ENCODE peak calls at places on chromosomes 4 and X, in eight cellular contexts. S is spleen; Z is activated T-helper 1 cell treated with anti-CD3 and anti-CD28 coated beads, Interleukin-2, amount 50 U/mL, for 16 hours; T is naive thymus-derived CD8-positive, alpha-beta T cell; O is endothelial cell of umbilical vein; A is lung; V is C1 segment of cervical spinal cord; F is astrocyte. D is an unnamed sample.

GRCh38 chr4:95541094-95541493 is 7.7 kb downstream of the UNC5C start:
- DNase-seq in S (no peak), Z (no peak), T (no peak), O (no peak), A (no peak), V (no peak), F (no peak), D (no peak)

GRCh38 chrX:19839770-19840254 is 47.6 kb downstream of the SH3KBP1 start:
- DNase-seq in S (no peak), Z (no peak), T (peak; percentile 51), O (no peak), A (no peak), V (no peak), F (peak; percentile 20), D (no peak)

GRCh38 chr4:182862166-182862875 is 54.9 kb downstream of the DCTD start:
- DNase-seq in S (peak; percentile 55), Z (no peak), T (no peak), O (no peak), A (no peak), V (no peak), F (no peak), D (no peak)

GRCh38 chrX:71619193-71619592 is 882 bp upstream of the CXCR3 start:
- DNase-seq in S (no peak), Z (no peak), T (no peak), O (no peak), A (no peak), V (no peak), F (peak; percentile 25), D (no peak)

GRCh38 chr4:189232274-189232673 is 708.4 kb upstream of the FRG1 start:
- DNase-seq in S (no peak), Z (no peak), T (no peak), O (no peak), A (no peak), V (no peak), F (no peak), D (no peak)

GRCh38 chr4:164531336-164531735 is 222.6 kb upstream of the SMIM31 start:
- DNase-seq in S (no peak), Z (no peak), T (no peak), O (no peak), A (no peak), V (no peak), F (no peak), D (no peak)

GRCh38 chr4:80045831-80046230 is 27.2 kb downstream of the ANTXR2 start:
- DNase-seq in S (no peak), Z (no peak), T (no peak), O (peak; percentile 53), A (no peak), V (no peak), F (peak; percentile 48), D (no peak)

GRCh38 chr4:95614684-95615205 is 66.0 kb upstream of the UNC5C start:
- DNase-seq in S (no peak), Z (no peak), T (no peak), O (no peak), A (no peak), V (no peak), F (no peak), D (no peak)

GRCh38 chr4:134470544-134470943 is 269.0 kb upstream of the PABPC4L start:
- DNase-seq in S (no peak), Z (no peak), T (no peak), O (peak; percentile 63), A (no peak), V (no peak), F (no peak), D (peak; percentile 48)

GRCh38 chr4:7199771-7200441 is 7.6 kb downstream of the SORCS2 start:
- DNase-seq in S (no peak), Z (no peak), T (no peak), O (no peak), A (no peak), V (no peak), F (no peak), D (no peak)

GRCh38 chr4:3276961-3277360 is 15.9 kb upstream of the RGS12 start:
- DNase-seq in S (no peak), Z (no peak), T (no peak), O (no peak), A (no peak), V (peak; percentile 45), F (peak; percentile 75), D (no peak)

GRCh38 chr4:146342600-146343192 is 128.4 kb downstream of the REELD1 start:
- DNase-seq in S (no peak), Z (no peak), T (peak; percentile 39), O (peak; percentile 70), A (no peak), V (no peak), F (peak; percentile 13), D (peak; percentile 51)

GRCh38 chr4:144645621-144646522 is at the start of gene HHIP:
- DNase-seq in S (no peak), Z (no peak), T (peak; percentile 33), O (peak; percentile 88), A (peak; percentile 49), V (peak; percentile 82), F (peak; percentile 63), D (peak; percentile 69)

GRCh38 chr4:139736257-139736626 is 70.6 kb downstream of the MGST2 start:
- DNase-seq in S (no peak), Z (no peak), T (no peak), O (peak; percentile 13), A (no peak), V (no peak), F (no peak), D (peak; percentile 41)

GRCh38 chr4:917466-917865 is 14.7 kb downstream of the GAK start:
- DNase-seq in S (peak; percentile 13), Z (no peak), T (no peak), O (no peak), A (no peak), V (no peak), F (no peak), D (no peak)

GRCh38 chr4:111662496-111662895 is 482.8 kb upstream of the FAM241A start:
- DNase-seq in S (no peak), Z (no peak), T (no peak), O (no peak), A (no peak), V (no peak), F (no peak), D (no peak)

GRCh38 chr4:144701683-144702233 is 55.8 kb downstream of the HHIP start:
- DNase-seq in S (no peak), Z (no peak), T (no peak), O (peak; percentile 53), A (no peak), V (no peak), F (peak; percentile 26), D (no peak)

GRCh38 chr4:141410839-141411238 is 190.1 kb downstream of the ZNF330 start:
- DNase-seq in S (no peak), Z (no peak), T (no peak), O (no peak), A (no peak), V (no peak), F (no peak), D (no peak)

GRCh38 chr4:166896254-166896653 is 338.0 kb downstream of the SPOCK3 start:
- DNase-seq in S (no peak), Z (no peak), T (no peak), O (no peak), A (no peak), V (no peak), F (no peak), D (no peak)

GRCh38 chr4:4766570-4766969 is 92.9 kb upstream of the MSX1 start:
- DNase-seq in S (no peak), Z (no peak), T (no peak), O (no peak), A (no peak), V (no peak), F (no peak), D (no peak)

GRCh38 chr4:137981277-137981676 is 260.9 kb downstream of the SLC7A11 start:
- DNase-seq in S (no peak), Z (no peak), T (no peak), O (no peak), A (no peak), V (no peak), F (peak; percentile 33), D (no peak)

GRCh38 chrX:44828008-44828605 is 15.7 kb upstream of the DUSP21 start:
- DNase-seq in S (no peak), Z (no peak), T (no peak), O (peak; percentile 24), A (no peak), V (no peak), F (peak; percentile 91), D (no peak)

GRCh38 chrX:96435636-96436035 is 249.0 kb upstream of the DIAPH2 start:
- DNase-seq in S (no peak), Z (no peak), T (no peak), O (peak; percentile 68), A (no peak), V (no peak), F (no peak), D (no peak)

GRCh38 chr4:85774000-85774399 is 299.1 kb downstream of the ARHGAP24 start:
- DNase-seq in S (no peak), Z (no peak), T (no peak), O (no peak), A (no peak), V (no peak), F (no peak), D (peak; percentile 11)